ENCODE peak calls at places on chromosome 11, in five cellular contexts. One of them, this sample, is unnamed.

GRCh38 chr11:68145120-68145866 is 24.1 kb upstream of the CHKA start:
- DNase-seq in endothelial cell of umbilical vein: no peak
- DNase-seq in mammary epithelial cell: peak; percentile 31
- DNase-seq in neuronal stem cell: no peak
- DNase-seq in OCI-LY7: no peak
- DNase-seq in this sample: no peak

GRCh38 chr11:27619936-27620335 is 80.3 kb downstream of the BDNF start:
- DNase-seq in endothelial cell of umbilical vein: no peak
- DNase-seq in mammary epithelial cell: no peak
- DNase-seq in neuronal stem cell: no peak
- DNase-seq in OCI-LY7: no peak
- DNase-seq in this sample: no peak

GRCh38 chr11:88886796-88887195 is 179.0 kb downstream of the GRM5 start:
- DNase-seq in endothelial cell of umbilical vein: peak; percentile 39
- DNase-seq in mammary epithelial cell: peak; percentile 51
- DNase-seq in neuronal stem cell: peak; percentile 0
- DNase-seq in OCI-LY7: peak; percentile 76
- DNase-seq in this sample: no peak

GRCh38 chr11:70169632-70170031 is 33.5 kb upstream of the FADD start:
- DNase-seq in endothelial cell of umbilical vein: no peak
- DNase-seq in mammary epithelial cell: no peak
- DNase-seq in neuronal stem cell: no peak
- DNase-seq in OCI-LY7: no peak
- DNase-seq in this sample: no peak

GRCh38 chr11:70420008-70420464 is 21.7 kb downstream of the CTTN start:
- DNase-seq in endothelial cell of umbilical vein: peak; percentile 18
- DNase-seq in mammary epithelial cell: no peak
- DNase-seq in neuronal stem cell: no peak
- DNase-seq in OCI-LY7: no peak
- DNase-seq in this sample: peak; percentile 91

GRCh38 chr11:74570266-74571061 is 21.9 kb upstream of the POLD3 start:
- DNase-seq in endothelial cell of umbilical vein: peak; percentile 71
- DNase-seq in mammary epithelial cell: peak; percentile 35
- DNase-seq in neuronal stem cell: peak; percentile 37
- DNase-seq in OCI-LY7: peak; percentile 59
- DNase-seq in this sample: peak; percentile 23

GRCh38 chr11:59680287-59681154 is 11.7 kb upstream of the PATL1 start:
- DNase-seq in endothelial cell of umbilical vein: peak; percentile 81
- DNase-seq in mammary epithelial cell: peak; percentile 64
- DNase-seq in neuronal stem cell: peak; percentile 66
- DNase-seq in OCI-LY7: peak; percentile 78
- DNase-seq in this sample: peak; percentile 49

GRCh38 chr11:117570701-117571100 is 226.3 kb downstream of the DSCAML1 start:
- DNase-seq in endothelial cell of umbilical vein: no peak
- DNase-seq in mammary epithelial cell: no peak
- DNase-seq in neuronal stem cell: no peak
- DNase-seq in OCI-LY7: no peak
- DNase-seq in this sample: no peak

GRCh38 chr11:45915446-45915845 is 2.2 kb downstream of the PEX16 start:
- DNase-seq in endothelial cell of umbilical vein: no peak
- DNase-seq in mammary epithelial cell: no peak
- DNase-seq in neuronal stem cell: no peak
- DNase-seq in OCI-LY7: no peak
- DNase-seq in this sample: no peak

GRCh38 chr11:117180020-117180419 is 1.5 kb downstream of the SIDT2 start:
- DNase-seq in endothelial cell of umbilical vein: no peak
- DNase-seq in mammary epithelial cell: no peak
- DNase-seq in neuronal stem cell: no peak
- DNase-seq in OCI-LY7: no peak
- DNase-seq in this sample: no peak

GRCh38 chr11:77158041-77158695 is 30.1 kb downstream of the MYO7A start:
- DNase-seq in endothelial cell of umbilical vein: no peak
- DNase-seq in mammary epithelial cell: no peak
- DNase-seq in neuronal stem cell: no peak
- DNase-seq in OCI-LY7: no peak
- DNase-seq in this sample: no peak

GRCh38 chr11:103862049-103862826 is 174.2 kb upstream of the DDI1 start:
- DNase-seq in endothelial cell of umbilical vein: no peak
- DNase-seq in mammary epithelial cell: no peak
- DNase-seq in neuronal stem cell: no peak
- DNase-seq in OCI-LY7: peak; percentile 16
- DNase-seq in this sample: no peak

GRCh38 chr11:36059660-36060059 is 115.8 kb downstream of the LDLRAD3 start:
- DNase-seq in endothelial cell of umbilical vein: no peak
- DNase-seq in mammary epithelial cell: no peak
- DNase-seq in neuronal stem cell: no peak
- DNase-seq in OCI-LY7: no peak
- DNase-seq in this sample: no peak

GRCh38 chr11:40281055-40281580 is 1178.3 kb downstream of the LRRC4C start:
- DNase-seq in endothelial cell of umbilical vein: no peak
- DNase-seq in mammary epithelial cell: no peak
- DNase-seq in neuronal stem cell: no peak
- DNase-seq in OCI-LY7: no peak
- DNase-seq in this sample: peak; percentile 53

GRCh38 chr11:45082744-45083543 is 63.5 kb upstream of the PRDM11 start:
- DNase-seq in endothelial cell of umbilical vein: no peak
- DNase-seq in mammary epithelial cell: no peak
- DNase-seq in neuronal stem cell: no peak
- DNase-seq in OCI-LY7: peak; percentile 56
- DNase-seq in this sample: no peak

GRCh38 chr11:9535189-9535781 is 38.2 kb upstream of the WEE1 start:
- DNase-seq in endothelial cell of umbilical vein: peak; percentile 66
- DNase-seq in mammary epithelial cell: peak; percentile 78
- DNase-seq in neuronal stem cell: peak; percentile 39
- DNase-seq in OCI-LY7: peak; percentile 81
- DNase-seq in this sample: no peak

GRCh38 chr11:3957437-3957836 is 102.0 kb downstream of the STIM1 start:
- DNase-seq in endothelial cell of umbilical vein: no peak
- DNase-seq in mammary epithelial cell: no peak
- DNase-seq in neuronal stem cell: no peak
- DNase-seq in OCI-LY7: no peak
- DNase-seq in this sample: no peak

GRCh38 chr11:69018924-69019323 is 5.9 kb upstream of the MRGPRF start:
- DNase-seq in endothelial cell of umbilical vein: no peak
- DNase-seq in mammary epithelial cell: no peak
- DNase-seq in neuronal stem cell: no peak
- DNase-seq in OCI-LY7: no peak
- DNase-seq in this sample: peak; percentile 76

GRCh38 chr11:126833020-126833419 is 167.6 kb downstream of the KIRREL3 start:
- DNase-seq in endothelial cell of umbilical vein: no peak
- DNase-seq in mammary epithelial cell: no peak
- DNase-seq in neuronal stem cell: no peak
- DNase-seq in OCI-LY7: no peak
- DNase-seq in this sample: no peak

GRCh38 chr11:19660076-19660475 is 52.6 kb upstream of the NAV2 start:
- DNase-seq in endothelial cell of umbilical vein: peak; percentile 60
- DNase-seq in mammary epithelial cell: peak; percentile 98
- DNase-seq in neuronal stem cell: no peak
- DNase-seq in OCI-LY7: no peak
- DNase-seq in this sample: peak; percentile 69

GRCh38 chr11:125175896-125176575 is 11.5 kb downstream of the PKNOX2 start:
- DNase-seq in endothelial cell of umbilical vein: no peak
- DNase-seq in mammary epithelial cell: no peak
- DNase-seq in neuronal stem cell: no peak
- DNase-seq in OCI-LY7: no peak
- DNase-seq in this sample: no peak

GRCh38 chr11:131982154-131982553 is 611.7 kb downstream of the NTM start:
- DNase-seq in endothelial cell of umbilical vein: no peak
- DNase-seq in mammary epithelial cell: no peak
- DNase-seq in neuronal stem cell: peak; percentile 41
- DNase-seq in OCI-LY7: no peak
- DNase-seq in this sample: no peak

GRCh38 chr11:8242480-8243280 is 21.0 kb downstream of the LMO1 start:
- DNase-seq in endothelial cell of umbilical vein: no peak
- DNase-seq in mammary epithelial cell: no peak
- DNase-seq in neuronal stem cell: no peak
- DNase-seq in OCI-LY7: no peak
- DNase-seq in this sample: no peak

GRCh38 chr11:44700009-44700408 is 26.8 kb upstream of the TSPAN18 start:
- DNase-seq in endothelial cell of umbilical vein: no peak
- DNase-seq in mammary epithelial cell: no peak
- DNase-seq in neuronal stem cell: no peak
- DNase-seq in OCI-LY7: no peak
- DNase-seq in this sample: no peak

GRCh38 chr11:46697303-46697702 is 3.1 kb downstream of the ARHGAP1 start:
- DNase-seq in endothelial cell of umbilical vein: no peak
- DNase-seq in mammary epithelial cell: no peak
- DNase-seq in neuronal stem cell: no peak
- DNase-seq in OCI-LY7: no peak
- DNase-seq in this sample: no peak

GRCh38 chr11:72643547-72643946 is 30.7 kb downstream of the PDE2A start:
- DNase-seq in endothelial cell of umbilical vein: no peak
- DNase-seq in mammary epithelial cell: peak; percentile 78
- DNase-seq in neuronal stem cell: no peak
- DNase-seq in OCI-LY7: no peak
- DNase-seq in this sample: no peak

GRCh38 chr11:97364047-97364446 is 974.2 kb downstream of the JRKL start:
- DNase-seq in endothelial cell of umbilical vein: peak; percentile 26
- DNase-seq in mammary epithelial cell: no peak
- DNase-seq in neuronal stem cell: no peak
- DNase-seq in OCI-LY7: no peak
- DNase-seq in this sample: peak; percentile 49

GRCh38 chr11:12330491-12331231 is 46.7 kb upstream of the PARVA start:
- DNase-seq in endothelial cell of umbilical vein: no peak
- DNase-seq in mammary epithelial cell: peak; percentile 63
- DNase-seq in neuronal stem cell: peak; percentile 57
- DNase-seq in OCI-LY7: no peak
- DNase-seq in this sample: peak; percentile 18

GRCh38 chr11:111344032-111344431 is 35.0 kb downstream of the POU2AF1 start:
- DNase-seq in endothelial cell of umbilical vein: no peak
- DNase-seq in mammary epithelial cell: peak; percentile 12
- DNase-seq in neuronal stem cell: no peak
- DNase-seq in OCI-LY7: no peak
- DNase-seq in this sample: peak; percentile 58

DNA sequence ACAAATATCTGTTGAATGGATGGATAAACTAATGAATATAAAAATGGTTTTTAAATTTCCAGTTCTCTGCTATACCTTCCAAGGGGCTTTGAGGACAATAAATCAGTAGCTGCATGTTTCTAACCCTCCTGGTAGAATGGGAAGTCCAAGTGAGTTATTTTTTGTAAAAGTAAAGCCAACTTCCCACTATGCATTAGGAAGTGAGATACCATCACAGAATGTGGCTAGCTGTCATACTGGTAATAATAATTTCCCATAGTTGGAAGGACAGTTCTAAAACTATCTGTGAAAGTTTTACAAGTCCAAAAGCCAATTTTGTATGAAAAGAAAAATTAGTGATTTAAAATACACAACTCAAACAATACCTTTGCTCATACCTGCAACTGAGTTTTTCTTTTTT is 50.0 kb downstream of the TMEM123 start:
- DNase-seq in endothelial cell of umbilical vein: no peak
- DNase-seq in mammary epithelial cell: no peak
- DNase-seq in neuronal stem cell: no peak
- DNase-seq in OCI-LY7: no peak
- DNase-seq in this sample: no peak
- H3K4me2 ChIP-seq in endothelial cell of umbilical vein: no peak overlapping the region
- H3K4me2 ChIP-seq in mammary epithelial cell: no peak overlapping the region
- H3K4me2 ChIP-seq in neuronal stem cell: no peak overlapping the region
- H3K4me2 ChIP-seq in OCI-LY7: no peak overlapping the region
- H3K4me2 ChIP-seq in this sample: no peak overlapping the region

GRCh38 chr11:96257036-96257435 is 86.0 kb downstream of the MAML2 start:
- DNase-seq in endothelial cell of umbilical vein: no peak
- DNase-seq in mammary epithelial cell: no peak
- DNase-seq in neuronal stem cell: no peak
- DNase-seq in OCI-LY7: no peak
- DNase-seq in this sample: no peak

GRCh38 chr11:96254854-96255253 is 88.1 kb downstream of the MAML2 start:
- DNase-seq in endothelial cell of umbilical vein: no peak
- DNase-seq in mammary epithelial cell: no peak
- DNase-seq in neuronal stem cell: no peak
- DNase-seq in OCI-LY7: no peak
- DNase-seq in this sample: no peak

GRCh38 chr11:96256604-96257003 is 86.4 kb downstream of the MAML2 start:
- DNase-seq in endothelial cell of umbilical vein: no peak
- DNase-seq in mammary epithelial cell: no peak
- DNase-seq in neuronal stem cell: no peak
- DNase-seq in OCI-LY7: peak; percentile 28
- DNase-seq in this sample: no peak

GRCh38 chr11:96256213-96256580 is 86.8 kb downstream of the MAML2 start:
- DNase-seq in endothelial cell of umbilical vein: no peak
- DNase-seq in mammary epithelial cell: no peak
- DNase-seq in neuronal stem cell: no peak
- DNase-seq in OCI-LY7: no peak
- DNase-seq in this sample: no peak

GRCh38 chr11:96254087-96254486 is 88.9 kb downstream of the MAML2 start:
- DNase-seq in endothelial cell of umbilical vein: peak; percentile 94
- DNase-seq in mammary epithelial cell: peak; percentile 65
- DNase-seq in neuronal stem cell: no peak
- DNase-seq in OCI-LY7: peak; percentile 42
- DNase-seq in this sample: peak; percentile 88
- H3K4me3 ChIP-seq in endothelial cell of umbilical vein: no peak overlapping the region
- H3K4me3 ChIP-seq in mammary epithelial cell: peak overlapping the region; percentile 30
- H3K4me3 ChIP-seq in neuronal stem cell: no peak overlapping the region
- H3K4me3 ChIP-seq in OCI-LY7: peak overlapping the region; percentile 12
- H3K4me3 ChIP-seq in this sample: peak overlapping the region; percentile 40

GRCh38 chr11:1289211-1289935 is 20.1 kb downstream of the TOLLIP start:
- DNase-seq in endothelial cell of umbilical vein: no peak
- DNase-seq in mammary epithelial cell: no peak
- DNase-seq in neuronal stem cell: no peak
- DNase-seq in OCI-LY7: no peak
- DNase-seq in this sample: no peak
- H2AFZ ChIP-seq in endothelial cell of umbilical vein: no peak overlapping the region
- H2AFZ ChIP-seq in mammary epithelial cell: no peak overlapping the region
- H2AFZ ChIP-seq in neuronal stem cell: no peak overlapping the region
- H2AFZ ChIP-seq in OCI-LY7: no peak overlapping the region
- H2AFZ ChIP-seq in this sample: no peak overlapping the region

GRCh38 chr11:30762188-30762587 is 176.0 kb upstream of the MPPED2 start:
- DNase-seq in endothelial cell of umbilical vein: no peak
- DNase-seq in mammary epithelial cell: no peak
- DNase-seq in neuronal stem cell: no peak
- DNase-seq in OCI-LY7: no peak
- DNase-seq in this sample: no peak

GRCh38 chr11:30758946-30759501 is 172.9 kb upstream of the MPPED2 start:
- DNase-seq in endothelial cell of umbilical vein: peak; percentile 7
- DNase-seq in mammary epithelial cell: no peak
- DNase-seq in neuronal stem cell: no peak
- DNase-seq in OCI-LY7: no peak
- DNase-seq in this sample: no peak

GRCh38 chr11:30753994-30754393 is 167.8 kb upstream of the MPPED2 start:
- DNase-seq in endothelial cell of umbilical vein: no peak
- DNase-seq in mammary epithelial cell: no peak
- DNase-seq in neuronal stem cell: no peak
- DNase-seq in OCI-LY7: no peak
- DNase-seq in this sample: no peak

GRCh38 chr11:30760341-30760740 is 174.2 kb upstream of the MPPED2 start:
- DNase-seq in endothelial cell of umbilical vein: no peak
- DNase-seq in mammary epithelial cell: no peak
- DNase-seq in neuronal stem cell: no peak
- DNase-seq in OCI-LY7: no peak
- DNase-seq in this sample: no peak

DNA sequence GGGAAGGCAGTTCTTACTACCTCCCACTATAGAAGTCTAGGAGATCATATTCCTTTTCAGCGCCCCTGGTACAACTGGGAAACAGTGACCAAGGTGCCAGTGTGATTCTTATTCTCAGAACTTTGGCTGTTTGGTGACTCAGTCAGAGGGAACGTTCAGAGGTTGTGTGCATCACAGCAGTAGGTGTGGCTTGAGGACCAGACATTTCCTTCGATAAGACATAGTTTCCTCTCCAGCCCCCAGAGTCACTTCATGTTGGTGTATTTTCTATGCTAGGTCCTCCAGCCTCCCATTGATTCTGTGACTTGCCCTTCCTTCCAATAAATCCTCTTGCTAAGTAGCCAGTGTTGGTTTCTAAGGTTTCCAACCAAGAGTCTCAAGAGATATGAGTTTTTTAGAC is 171.9 kb upstream of the MPPED2 start:
- DNase-seq in endothelial cell of umbilical vein: peak; percentile 70
- DNase-seq in mammary epithelial cell: no peak
- DNase-seq in neuronal stem cell: no peak
- DNase-seq in OCI-LY7: no peak
- DNase-seq in this sample: no peak
- H3K4me2 ChIP-seq in endothelial cell of umbilical vein: peak overlapping the region; percentile 10
- H3K4me2 ChIP-seq in mammary epithelial cell: no peak overlapping the region
- H3K4me2 ChIP-seq in neuronal stem cell: no peak overlapping the region
- H3K4me2 ChIP-seq in OCI-LY7: no peak overlapping the region
- H3K4me2 ChIP-seq in this sample: no peak overlapping the region